ENCODE peak calls at places on chromosome 22, in six cellular contexts. One of them, this sample, is unnamed.

GRCh38 chr22:16783930-16784354 is 41.3 kb downstream of the XKR3 start:
- DNase-seq in cardiac muscle cell: no peak
- DNase-seq in thoracic aorta: no peak
- DNase-seq in Peyer's patch: no peak
- DNase-seq in GM23248: peak; percentile 27
- DNase-seq in heart right ventricle: no peak
- DNase-seq in this sample: no peak

GRCh38 chr22:25702046-25702445 is 39.9 kb upstream of the MYO18B start:
- DNase-seq in GM23248: peak; percentile 36
- DNase-seq in thoracic aorta: no peak
- DNase-seq in Peyer's patch: no peak
- DNase-seq in heart right ventricle: no peak
- DNase-seq in cardiac muscle cell: no peak
- DNase-seq in this sample: no peak

GRCh38 chr22:39724390-39724789 is 153.8 kb downstream of the CACNA1I start:
- DNase-seq in GM23248: no peak
- DNase-seq in heart right ventricle: no peak
- DNase-seq in cardiac muscle cell: no peak
- DNase-seq in thoracic aorta: no peak
- DNase-seq in Peyer's patch: no peak
- DNase-seq in this sample: peak; percentile 24

GRCh38 chr22:35627267-35628041 is 10.3 kb upstream of the MB start:
- DNase-seq in heart right ventricle: peak; percentile 79
- DNase-seq in Peyer's patch: peak; percentile 61
- DNase-seq in cardiac muscle cell: peak; percentile 84
- DNase-seq in GM23248: peak; percentile 89
- DNase-seq in thoracic aorta: peak; percentile 63
- DNase-seq in this sample: peak; percentile 87

GRCh38 chr22:30893434-30894370 is 74.9 kb downstream of the MORC2 start:
- DNase-seq in heart right ventricle: no peak
- DNase-seq in thoracic aorta: no peak
- DNase-seq in Peyer's patch: no peak
- DNase-seq in cardiac muscle cell: no peak
- DNase-seq in GM23248: no peak
- DNase-seq in this sample: no peak

GRCh38 chr22:25829237-25829636 is 87.2 kb downstream of the MYO18B start:
- DNase-seq in GM23248: no peak
- DNase-seq in thoracic aorta: no peak
- DNase-seq in cardiac muscle cell: no peak
- DNase-seq in heart right ventricle: no peak
- DNase-seq in Peyer's patch: no peak
- DNase-seq in this sample: no peak

GRCh38 chr22:41478891-41479521 is 10.1 kb downstream of the ACO2 start:
- DNase-seq in heart right ventricle: no peak
- DNase-seq in cardiac muscle cell: no peak
- DNase-seq in GM23248: peak; percentile 63
- DNase-seq in thoracic aorta: no peak
- DNase-seq in Peyer's patch: no peak
- DNase-seq in this sample: peak; percentile 71

GRCh38 chr22:40036591-40037225 is 42.0 kb downstream of the FAM83F start:
- DNase-seq in Peyer's patch: peak; percentile 50
- DNase-seq in GM23248: peak; percentile 84
- DNase-seq in heart right ventricle: peak; percentile 51
- DNase-seq in cardiac muscle cell: peak; percentile 85
- DNase-seq in thoracic aorta: no peak
- DNase-seq in this sample: no peak

GRCh38 chr22:27934069-27934468 is 15.0 kb upstream of the PITPNB start:
- DNase-seq in thoracic aorta: no peak
- DNase-seq in Peyer's patch: no peak
- DNase-seq in cardiac muscle cell: no peak
- DNase-seq in GM23248: no peak
- DNase-seq in heart right ventricle: no peak
- DNase-seq in this sample: no peak

GRCh38 chr22:35589736-35590079 is 27.4 kb downstream of the MB start:
- DNase-seq in thoracic aorta: no peak
- DNase-seq in heart right ventricle: no peak
- DNase-seq in cardiac muscle cell: no peak
- DNase-seq in GM23248: no peak
- DNase-seq in Peyer's patch: no peak
- DNase-seq in this sample: no peak

GRCh38 chr22:23054531-23055257 is 15.6 kb upstream of the GNAZ start:
- DNase-seq in thoracic aorta: no peak
- DNase-seq in GM23248: no peak
- DNase-seq in Peyer's patch: peak; percentile 17
- DNase-seq in heart right ventricle: no peak
- DNase-seq in cardiac muscle cell: no peak
- DNase-seq in this sample: peak; percentile 1

GRCh38 chr22:47593911-47594311 is 831.5 kb downstream of the TBC1D22A start:
- DNase-seq in cardiac muscle cell: no peak
- DNase-seq in thoracic aorta: no peak
- DNase-seq in Peyer's patch: no peak
- DNase-seq in heart right ventricle: no peak
- DNase-seq in GM23248: no peak
- DNase-seq in this sample: no peak

GRCh38 chr22:34111210-34111824 is 191.0 kb upstream of the LARGE1 start:
- DNase-seq in cardiac muscle cell: peak; percentile 55
- DNase-seq in heart right ventricle: no peak
- DNase-seq in Peyer's patch: peak; percentile 18
- DNase-seq in thoracic aorta: no peak
- DNase-seq in GM23248: peak; percentile 59
- DNase-seq in this sample: peak; percentile 30

GRCh38 chr22:40237788-40238424 is 60.2 kb downstream of the TNRC6B start:
- DNase-seq in Peyer's patch: no peak
- DNase-seq in GM23248: peak; percentile 30
- DNase-seq in cardiac muscle cell: no peak
- DNase-seq in heart right ventricle: no peak
- DNase-seq in thoracic aorta: no peak
- DNase-seq in this sample: no peak

GRCh38 chr22:27462190-27462589 is 339.4 kb downstream of the MN1 start:
- DNase-seq in Peyer's patch: no peak
- DNase-seq in thoracic aorta: no peak
- DNase-seq in GM23248: peak; percentile 66
- DNase-seq in heart right ventricle: no peak
- DNase-seq in cardiac muscle cell: no peak
- DNase-seq in this sample: no peak

GRCh38 chr22:30436196-30436595 is 10.6 kb downstream of the MTFP1 start:
- DNase-seq in cardiac muscle cell: no peak
- DNase-seq in Peyer's patch: no peak
- DNase-seq in GM23248: no peak
- DNase-seq in thoracic aorta: no peak
- DNase-seq in heart right ventricle: no peak
- DNase-seq in this sample: no peak

GRCh38 chr22:39463931-39464390 is 7.1 kb downstream of the MGAT3 start:
- DNase-seq in thoracic aorta: no peak
- DNase-seq in cardiac muscle cell: no peak
- DNase-seq in heart right ventricle: no peak
- DNase-seq in GM23248: peak; percentile 70
- DNase-seq in Peyer's patch: no peak
- DNase-seq in this sample: no peak

GRCh38 chr22:23095467-23096342 is 25.4 kb downstream of the GNAZ start:
- DNase-seq in GM23248: no peak
- DNase-seq in cardiac muscle cell: no peak
- DNase-seq in Peyer's patch: no peak
- DNase-seq in heart right ventricle: no peak
- DNase-seq in thoracic aorta: no peak
- DNase-seq in this sample: no peak

GRCh38 chr22:48485144-48486135 is 1342.2 kb downstream of the BRD1 start:
- DNase-seq in heart right ventricle: no peak
- DNase-seq in cardiac muscle cell: no peak
- DNase-seq in thoracic aorta: no peak
- DNase-seq in GM23248: no peak
- DNase-seq in Peyer's patch: no peak
- DNase-seq in this sample: no peak

DNA sequence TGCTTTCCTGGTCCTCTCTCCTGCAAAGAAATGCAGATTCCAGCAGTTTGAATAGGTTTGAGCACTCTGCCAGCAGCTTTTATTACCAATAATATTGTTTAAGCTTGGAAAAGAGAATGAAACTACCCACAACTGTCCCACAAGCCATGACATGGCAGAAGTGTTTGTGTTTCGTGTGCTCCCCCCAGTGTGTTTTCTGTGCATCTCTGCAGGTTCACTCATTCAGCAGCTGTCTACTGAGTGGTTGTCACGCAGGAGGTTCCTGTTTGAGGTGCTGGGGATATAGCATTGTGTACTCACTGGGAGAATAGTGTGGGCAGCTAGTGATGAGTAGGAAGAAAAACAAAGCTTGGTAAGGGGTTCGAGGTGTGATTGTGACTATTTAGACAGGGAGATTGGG is 55.3 kb upstream of the SUSD2 start:
- DNase-seq in thoracic aorta: no peak
- DNase-seq in GM23248: no peak
- DNase-seq in cardiac muscle cell: no peak
- DNase-seq in Peyer's patch: no peak
- DNase-seq in heart right ventricle: no peak
- DNase-seq in this sample: no peak
- H3K36me3 ChIP-seq in thoracic aorta: peaks cover 6% of the 10 kb centered on the region
- H3K36me3 ChIP-seq in GM23248: no peaks in the 10 kb centered on the region
- H3K36me3 ChIP-seq in cardiac muscle cell: peaks cover 11% of the 10 kb centered on the region
- H3K36me3 ChIP-seq in Peyer's patch: peaks cover 33% of the 10 kb centered on the region
- H3K36me3 ChIP-seq in heart right ventricle: no peaks in the 10 kb centered on the region
- H3K36me3 ChIP-seq in this sample: peaks cover 15% of the 10 kb centered on the region

GRCh38 chr22:20573830-20574615 is 66.6 kb downstream of the MED15 start:
- DNase-seq in thoracic aorta: no peak
- DNase-seq in GM23248: no peak
- DNase-seq in cardiac muscle cell: no peak
- DNase-seq in heart right ventricle: no peak
- DNase-seq in Peyer's patch: no peak
- DNase-seq in this sample: no peak
- H3K36me3 ChIP-seq in thoracic aorta: peaks cover 42% of the 10 kb centered on the region
- H3K36me3 ChIP-seq in GM23248: peaks cover 63% of the 10 kb centered on the region
- H3K36me3 ChIP-seq in cardiac muscle cell: peaks cover 32% of the 10 kb centered on the region
- H3K36me3 ChIP-seq in heart right ventricle: peaks cover 15% of the 10 kb centered on the region
- H3K36me3 ChIP-seq in Peyer's patch: peaks cover 96% of the 10 kb centered on the region
- H3K36me3 ChIP-seq in this sample: peaks cover 81% of the 10 kb centered on the region

DNA sequence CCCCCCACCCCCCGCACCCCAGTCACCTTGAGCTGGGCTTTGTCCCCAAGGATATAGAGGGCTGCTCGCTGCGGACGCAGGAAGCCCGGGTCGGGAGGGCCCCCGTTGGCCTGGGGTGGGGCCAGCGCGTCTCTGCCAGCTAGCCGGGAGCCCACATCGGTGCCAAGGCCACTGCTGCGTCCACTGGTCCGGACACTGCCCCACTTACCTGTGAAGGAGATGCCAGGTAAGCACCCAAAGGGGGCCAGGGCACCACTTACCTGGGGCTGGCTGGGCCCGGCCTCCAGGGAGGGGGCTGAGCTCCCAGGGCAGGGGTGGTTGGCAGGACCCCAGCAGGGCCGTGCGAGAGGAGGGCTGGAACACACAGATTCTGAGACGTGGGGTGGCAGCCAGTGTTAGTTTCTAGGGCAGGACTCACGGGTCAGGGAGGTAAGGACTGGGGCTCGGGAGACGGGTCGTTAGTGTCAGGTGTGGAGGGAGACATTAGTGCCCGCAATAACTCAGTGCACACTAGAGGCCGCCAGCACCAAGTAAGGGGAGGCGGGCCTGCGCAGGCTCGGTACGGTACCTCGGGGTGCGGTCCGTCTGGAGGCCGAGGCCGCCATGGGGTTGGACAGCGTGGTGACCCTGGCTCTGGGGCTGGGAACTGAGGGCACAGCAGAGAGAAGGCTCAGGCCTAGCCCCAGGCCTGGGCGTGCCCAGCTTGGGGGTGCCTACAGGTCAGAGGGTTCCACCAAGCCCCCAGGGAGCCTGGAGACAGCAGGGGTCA is 18.2 kb downstream of the SBF1 start:
- DNase-seq in thoracic aorta: no peak
- DNase-seq in Peyer's patch: no peak
- DNase-seq in GM23248: no peak
- DNase-seq in heart right ventricle: no peak
- DNase-seq in cardiac muscle cell: no peak
- DNase-seq in this sample: no peak
- H3K36me3 ChIP-seq in thoracic aorta: peaks cover 73% of the 10 kb centered on the region
- H3K36me3 ChIP-seq in Peyer's patch: peaks cover 86% of the 10 kb centered on the region
- H3K36me3 ChIP-seq in GM23248: no peaks in the 10 kb centered on the region
- H3K36me3 ChIP-seq in heart right ventricle: peaks cover 13% of the 10 kb centered on the region
- H3K36me3 ChIP-seq in cardiac muscle cell: peaks cover 21% of the 10 kb centered on the region
- H3K36me3 ChIP-seq in this sample: peaks cover 69% of the 10 kb centered on the region

GRCh38 chr22:37471721-37472417 is 14.3 kb downstream of the MFNG start:
- DNase-seq in cardiac muscle cell: no peak
- DNase-seq in Peyer's patch: no peak
- DNase-seq in GM23248: no peak
- DNase-seq in heart right ventricle: no peak
- DNase-seq in thoracic aorta: no peak
- DNase-seq in this sample: no peak
- H3K36me3 ChIP-seq in cardiac muscle cell: no peaks in the 10 kb centered on the region
- H3K36me3 ChIP-seq in Peyer's patch: peaks cover 30% of the 10 kb centered on the region
- H3K36me3 ChIP-seq in GM23248: no peaks in the 10 kb centered on the region
- H3K36me3 ChIP-seq in heart right ventricle: no peaks in the 10 kb centered on the region
- H3K36me3 ChIP-seq in thoracic aorta: no peaks in the 10 kb centered on the region
- H3K36me3 ChIP-seq in this sample: no peaks in the 10 kb centered on the region

DNA sequence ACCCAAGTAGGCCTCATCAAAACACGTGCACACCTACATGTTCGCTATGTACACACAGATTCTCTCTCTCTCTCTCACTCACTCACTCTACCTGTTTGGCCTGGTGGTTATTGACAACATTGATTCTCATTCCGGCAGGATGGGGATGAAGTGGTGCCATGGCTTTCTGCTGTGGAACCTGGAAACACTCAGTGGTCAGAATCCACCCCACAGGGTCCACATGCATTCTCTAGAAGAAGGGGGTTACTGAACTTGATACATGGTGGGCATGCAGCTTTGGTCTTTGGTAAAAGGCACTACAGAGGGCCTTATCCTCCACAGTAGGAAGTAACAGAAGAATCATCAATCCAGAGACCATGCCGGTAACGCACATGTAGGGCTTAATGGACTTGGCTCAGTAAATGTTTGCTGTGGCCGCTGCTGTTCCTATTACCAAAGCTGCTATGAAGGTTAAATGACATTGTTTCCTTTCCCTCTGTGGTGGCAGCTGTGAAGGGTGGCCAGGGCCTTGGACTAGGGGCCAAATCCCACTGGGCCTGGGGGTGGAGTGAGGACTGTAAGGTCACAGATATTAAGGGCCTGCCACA is 12.7 kb downstream of the POLDIP3 start:
- DNase-seq in cardiac muscle cell: no peak
- DNase-seq in heart right ventricle: no peak
- DNase-seq in GM23248: no peak
- DNase-seq in thoracic aorta: no peak
- DNase-seq in Peyer's patch: no peak
- DNase-seq in this sample: no peak
- H3K36me3 ChIP-seq in cardiac muscle cell: peaks cover 37% of the 10 kb centered on the region
- H3K36me3 ChIP-seq in heart right ventricle: no peaks in the 10 kb centered on the region
- H3K36me3 ChIP-seq in GM23248: peaks cover 43% of the 10 kb centered on the region
- H3K36me3 ChIP-seq in thoracic aorta: peaks cover 55% of the 10 kb centered on the region
- H3K36me3 ChIP-seq in Peyer's patch: peaks cover 74% of the 10 kb centered on the region
- H3K36me3 ChIP-seq in this sample: peaks cover 57% of the 10 kb centered on the region

DNA sequence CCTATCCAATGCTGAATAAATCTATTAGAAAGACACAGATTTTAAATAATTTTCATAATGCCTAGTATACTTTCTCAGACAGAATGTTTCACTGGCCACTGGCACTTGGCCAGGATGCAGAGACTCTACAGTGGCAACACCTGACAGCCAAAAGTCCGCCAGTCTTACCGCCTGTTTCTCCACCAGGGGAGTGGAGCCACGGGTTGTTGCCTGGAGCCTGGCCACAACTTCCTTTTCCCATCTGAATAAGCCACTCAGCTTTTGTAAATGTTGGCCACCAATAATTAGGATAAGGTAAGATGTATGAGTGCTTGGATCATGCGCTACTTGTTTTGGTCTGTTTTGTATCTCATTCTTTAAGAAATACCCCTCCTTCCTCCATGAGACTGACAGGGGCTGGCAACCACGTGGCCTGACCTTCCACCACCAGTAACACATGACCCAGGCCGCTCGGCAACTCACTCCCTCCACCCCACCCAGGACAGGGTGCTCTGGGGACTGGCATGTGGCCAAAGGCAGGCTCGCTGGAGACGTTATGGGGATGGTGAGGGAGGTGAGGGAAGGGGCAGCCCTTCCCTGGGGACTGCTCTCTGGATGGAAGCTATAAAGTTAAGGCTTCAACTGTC is 93.0 kb upstream of the BID start:
- DNase-seq in Peyer's patch: no peak
- DNase-seq in cardiac muscle cell: no peak
- DNase-seq in thoracic aorta: no peak
- DNase-seq in heart right ventricle: peak; percentile 76
- DNase-seq in GM23248: no peak
- DNase-seq in this sample: peak; percentile 55
- H3K36me3 ChIP-seq in Peyer's patch: peaks cover 57% of the 10 kb centered on the region
- H3K36me3 ChIP-seq in cardiac muscle cell: peaks cover 46% of the 10 kb centered on the region
- H3K36me3 ChIP-seq in thoracic aorta: peaks cover 47% of the 10 kb centered on the region
- H3K36me3 ChIP-seq in heart right ventricle: no peaks in the 10 kb centered on the region
- H3K36me3 ChIP-seq in GM23248: no peaks in the 10 kb centered on the region
- H3K36me3 ChIP-seq in this sample: peaks cover 75% of the 10 kb centered on the region

This sample was measured in tibial artery.